ENCODE peak calls at places on chromosomes 11 and 22, in five cellular contexts. J is EH, U is brain microvascular endothelial cell, S is fibroblast of mammary gland, L is right lobe of liver. N is an unnamed sample.

GRCh38 chr11:86594746-86595145 is 77.7 kb downstream of the ME3 start:
- DNase-seq in U (peak; percentile 48), L (no peak), S (peak; percentile 53), J (peak; percentile 29), N (peak; percentile 68)

GRCh38 chr11:100273066-100273815 is 413.8 kb upstream of the ARHGAP42 start:
- DNase-seq in L (no peak), J (no peak), S (no peak), U (no peak), N (no peak)

GRCh38 chr11:67270256-67271211 is 4.3 kb downstream of the GRK2 start:
- DNase-seq in S (no peak), U (no peak), J (peak; percentile 37), L (no peak), N (no peak)

GRCh38 chr11:86091566-86091965 is 22.7 kb upstream of the PICALM start:
- DNase-seq in S (peak; percentile 69), L (peak; percentile 60), J (peak; percentile 91), U (peak; percentile 43), N (peak; percentile 32)

GRCh38 chr22:44895296-44896055 is 114.3 kb downstream of the PHF21B start:
- DNase-seq in U (no peak), S (no peak), J (no peak), L (no peak), N (no peak)

GRCh38 chr22:47071078-47071811 is 308.8 kb downstream of the TBC1D22A start:
- DNase-seq in S (no peak), L (peak; percentile 20), J (no peak), U (no peak), N (no peak)

GRCh38 chr11:56089697-56090096 is 3.4 kb upstream of the OR8I2 start:
- DNase-seq in J (no peak), L (no peak), S (no peak), U (no peak), N (no peak)

GRCh38 chr11:117281159-117281558 is 10.0 kb upstream of the BACE1-AS start:
- DNase-seq in U (peak; percentile 91), J (peak; percentile 99), S (peak; percentile 99), L (no peak), N (peak; percentile 93)

GRCh38 chr11:2136209-2136951 is 2.8 kb downstream of the IGF2 start:
- DNase-seq in L (peak; percentile 45), J (no peak), U (no peak), S (no peak), N (no peak)

GRCh38 chr11:6012055-6012668 is 5.4 kb upstream of the OR56A4 start:
- DNase-seq in L (no peak), U (no peak), S (no peak), J (no peak), N (no peak)

GRCh38 chr22:32723632-32724031 is 77.9 kb upstream of the TIMP3 start:
- DNase-seq in J (peak; percentile 94), U (peak; percentile 86), L (no peak), S (peak; percentile 94), N (peak; percentile 97)

GRCh38 chr22:41551882-41552582 is 7.8 kb upstream of the POLR3H start:
- DNase-seq in U (no peak), J (no peak), L (no peak), S (no peak), N (no peak)

GRCh38 chr11:112320668-112321067 is 60.0 kb upstream of the PLET1 start:
- DNase-seq in U (peak; percentile 93), L (peak; percentile 81), S (peak; percentile 86), J (peak; percentile 92), N (peak; percentile 88)

GRCh38 chr22:23790819-23791736 is 4.3 kb downstream of the SMARCB1 start:
- DNase-seq in U (no peak), S (peak; percentile 89), L (no peak), J (peak; percentile 80), N (peak; percentile 45)

GRCh38 chr11:32374261-32374711 is 61.1 kb downstream of the WT1 start:
- DNase-seq in S (peak; percentile 28), L (no peak), J (peak; percentile 7), U (no peak), N (no peak)

GRCh38 chr11:15371533-15371932 is 256.8 kb downstream of the INSC start:
- DNase-seq in L (no peak), J (no peak), S (no peak), U (no peak), N (no peak)

GRCh38 chr11:114738954-114739353 is 60.6 kb downstream of the NXPE2 start:
- DNase-seq in J (peak; percentile 45), S (peak; percentile 48), U (peak; percentile 34), L (no peak), N (peak; percentile 39)

GRCh38 chr11:75474878-75475766 is 42.1 kb upstream of the KLHL35 start:
- DNase-seq in J (peak; percentile 83), S (peak; percentile 65), L (no peak), U (peak; percentile 46), N (peak; percentile 52)

GRCh38 chr22:37088108-37088605 is 21.4 kb downstream of the TMPRSS6 start:
- DNase-seq in S (peak; percentile 21), J (peak; percentile 49), U (peak; percentile 12), L (no peak), N (peak; percentile 7)

GRCh38 chr11:96014234-96014633 is 90.3 kb upstream of the MTMR2 start:
- DNase-seq in S (peak; percentile 71), U (peak; percentile 81), J (peak; percentile 69), L (no peak), N (peak; percentile 37)

GRCh38 chr11:13761250-13761649 is 92.8 kb downstream of the FAR1 start:
- DNase-seq in U (peak; percentile 33), L (no peak), S (no peak), J (peak; percentile 35), N (no peak)

GRCh38 chr11:41498726-41499125 is 39.3 kb upstream of the LRRC4C start:
- DNase-seq in J (peak; percentile 26), S (peak; percentile 8), U (no peak), L (no peak), N (no peak)

GRCh38 chr11:120722539-120722938 is 211.0 kb downstream of the GRIK4 start:
- DNase-seq in S (no peak), U (no peak), L (no peak), J (no peak), N (no peak)

GRCh38 chr11:66258473-66258893 is 10.0 kb upstream of the RAB1B start:
- DNase-seq in U (no peak), S (no peak), L (no peak), J (no peak), N (no peak)

GRCh38 chr22:37169947-37170688 is 17.9 kb downstream of the C1QTNF6 start:
- DNase-seq in J (no peak), U (no peak), S (no peak), L (peak; percentile 33), N (no peak)

GRCh38 chr11:65899356-65900124 is 648 bp downstream of the FOSL1 start:
- DNase-seq in U (peak; percentile 71), J (peak; percentile 87), S (peak; percentile 72), L (no peak), N (peak; percentile 76)

GRCh38 chr22:21760640-21761039 is 25.0 kb upstream of the YPEL1 start:
- DNase-seq in L (no peak), U (peak; percentile 76), S (peak; percentile 78), J (peak; percentile 61), N (peak; percentile 94)

GRCh38 chr11:84905411-84905810 is 721.7 kb downstream of the DLG2 start:
- DNase-seq in J (peak; percentile 1), L (no peak), U (peak; percentile 48), S (peak; percentile 80), N (peak; percentile 79)

GRCh38 chr22:41380993-41381328 is 781 bp upstream of the TEF start:
- DNase-seq in L (no peak), U (peak; percentile 67), J (peak; percentile 93), S (peak; percentile 90), N (peak; percentile 88)

GRCh38 chr11:75078233-75078632 is 18.4 kb downstream of the OR2AT4 start:
- DNase-seq in L (no peak), S (peak; percentile 22), J (peak; percentile 48), U (peak; percentile 49), N (peak; percentile 22)

GRCh38 chr11:12207384-12208150 is 97.2 kb downstream of the MICAL2 start:
- DNase-seq in U (peak; percentile 92), J (peak; percentile 83), S (peak; percentile 90), L (no peak), N (peak; percentile 87)

GRCh38 chr11:64059339-64060176 is 23.8 kb downstream of the FLRT1 start:
- DNase-seq in S (no peak), U (no peak), L (no peak), J (no peak), N (no peak)

GRCh38 chr11:126634963-126635362 is 279.5 kb downstream of the ST3GAL4 start:
- DNase-seq in U (no peak), J (no peak), L (no peak), S (no peak), N (no peak)

GRCh38 chr22:45604239-45604711 is 67.4 kb upstream of the ATXN10 start:
- DNase-seq in J (peak; percentile 93), L (no peak), S (peak; percentile 61), U (peak; percentile 33), N (no peak)

GRCh38 chr11:25272214-25272613 is 775.4 kb downstream of the LUZP2 start:
- DNase-seq in U (no peak), L (no peak), J (no peak), S (no peak), N (no peak)

GRCh38 chr11:44016129-44016528 is 31.7 kb upstream of the ACCSL start:
- DNase-seq in S (peak; percentile 94), L (no peak), U (peak; percentile 86), J (peak; percentile 68), N (peak; percentile 72)

GRCh38 chr22:31579835-31580242 is 82.2 kb downstream of the PISD start:
- DNase-seq in J (no peak), L (no peak), S (no peak), U (no peak), N (no peak)

GRCh38 chr11:121930004-121930965 is 185.7 kb downstream of the BLID start:
- DNase-seq in U (no peak), L (no peak), J (peak; percentile 32), S (peak; percentile 15), N (peak; percentile 56)

N was measured in fibroblast of lung.